ENCODE peak calls at places on chromosomes 6 and 20, in five cellular contexts. C, F, H, W and D are unnamed samples.

GRCh38 chr6:128238248-128238647 is 282.2 kb downstream of the PTPRK start:
- DNase-seq in C (no peak), F (no peak), H (no peak), W (no peak), D (no peak)

GRCh38 chr6:158322724-158323560 is 10.7 kb downstream of the TULP4 start:
- DNase-seq in H (no peak), F (no peak), C (peak), W (no peak), D (no peak)

GRCh38 chr6:144150673-144151009 is 324 bp downstream of the STX11 start:
- DNase-seq in F (no peak), H (peak), C (peak), W (peak), D (peak)

GRCh38 chr6:12354499-12354898 is 64.3 kb downstream of the EDN1 start:
- DNase-seq in H (no peak), C (peak), F (no peak), W (no peak), D (no peak)

GRCh38 chr6:47292944-47293343 is 16.8 kb downstream of the TNFRSF21 start:
- DNase-seq in W (no peak), F (no peak), C (peak), H (no peak), D (no peak)

GRCh38 chr20:57392130-57392445 is 892 bp downstream of the RBM38 start:
- DNase-seq in C (no peak), W (no peak), H (no peak), F (no peak), D (no peak)

GRCh38 chr6:133241901-133242760 is 974 bp downstream of the EYA4 start:
- DNase-seq in F (no peak), H (no peak), C (peak), W (no peak), D (no peak)

GRCh38 chr6:142376115-142376514 is 74.3 kb downstream of the ADGRG6 start:
- DNase-seq in C (no peak), H (no peak), W (no peak), F (no peak), D (no peak)

GRCh38 chr20:9903048-9903651 is 64.3 kb upstream of the PAK5 start:
- DNase-seq in W (no peak), H (no peak), F (no peak), C (no peak), D (no peak)

GRCh38 chr6:9834233-9834632 is 580.6 kb downstream of the TFAP2A start:
- DNase-seq in H (no peak), C (no peak), F (no peak), W (no peak), D (no peak)

GRCh38 chr6:160312900-160313299 is 35.3 kb upstream of the SLC22A3 start:
- DNase-seq in C (no peak), F (no peak), W (no peak), H (no peak), D (no peak)

GRCh38 chr20:21235713-21236445 is 67.3 kb upstream of the XRN2 start:
- DNase-seq in C (peak), F (peak), W (peak), H (peak), D (peak)

GRCh38 chr20:47506335-47506734 is 4.6 kb downstream of the NCOA3 start:
- DNase-seq in W (no peak), H (no peak), C (no peak), F (no peak), D (no peak)

GRCh38 chr6:159084493-159085091 is 39.8 kb upstream of the TAGAP start:
- DNase-seq in F (no peak), H (no peak), W (no peak), C (peak), D (no peak)

GRCh38 chr6:112144145-112144926 is 56.9 kb downstream of the FAM229B start:
- DNase-seq in W (no peak), F (no peak), H (no peak), C (peak), D (no peak)

GRCh38 chr6:1916334-1916985 is 306.7 kb downstream of the FOXC1 start:
- DNase-seq in W (no peak), C (peak), H (no peak), F (no peak), D (no peak)